ENCODE peak calls at places on chromosomes 3 and 15, in six cellular contexts. Y is K562; T is mucosa of descending colon; L is CD8-positive, alpha-beta T cell; X is BJ; V is dorsolateral prefrontal cortex. R is an unnamed sample.

GRCh38 chr3:127685708-127686511 is 13.2 kb downstream of the ABTB1 start:
- DNase-seq in T (no peak), X (no peak), V (no peak), L (no peak), Y (no peak), R (no peak)

GRCh38 chr3:141929341-141929995 is 53.0 kb downstream of the ATP1B3 start:
- DNase-seq in L (no peak), V (no peak), T (no peak), Y (no peak), X (no peak), R (no peak)

GRCh38 chr3:37506968-37507535 is 332.7 kb upstream of the LRRFIP2 start:
- DNase-seq in V (no peak), Y (no peak), L (no peak), T (no peak), X (no peak), R (no peak)

GRCh38 chr15:99474041-99474906 is 91.5 kb upstream of the MEF2A start:
- DNase-seq in T (no peak), Y (no peak), X (no peak), L (no peak), V (no peak), R (no peak)

GRCh38 chr3:14989943-14990753 is 42.8 kb downstream of the NR2C2 start:
- DNase-seq in L (no peak), V (no peak), X (no peak), Y (no peak), T (no peak), R (no peak)

GRCh38 chr3:113501597-113501996 is 13.4 kb downstream of the SPICE1 start:
- DNase-seq in Y (no peak), L (no peak), X (no peak), T (no peak), V (no peak), R (no peak)

GRCh38 chr3:172749201-172749965 is 1.1 kb upstream of the ECT2 start:
- DNase-seq in T (peak; percentile 18), V (no peak), Y (no peak), X (peak; percentile 93), L (no peak), R (no peak)

GRCh38 chr3:60870396-60870795 is 380.9 kb downstream of the FHIT start:
- DNase-seq in Y (no peak), L (no peak), X (no peak), V (no peak), T (no peak), R (no peak)

GRCh38 chr15:89199734-89200133 is 21.6 kb downstream of the RLBP1 start:
- DNase-seq in X (no peak), T (no peak), L (no peak), Y (no peak), V (no peak), R (no peak)

GRCh38 chr3:12190221-12190807 is 31.6 kb upstream of the TIMP4 start:
- DNase-seq in Y (no peak), X (no peak), L (no peak), T (no peak), V (no peak), R (no peak)

GRCh38 chr15:59168536-59168935 is 38.1 kb upstream of the LDHAL6B start:
- DNase-seq in L (no peak), T (no peak), V (no peak), Y (no peak), X (no peak), R (no peak)

GRCh38 chr3:32686713-32687112 is 1.7 kb downstream of the CNOT10 start:
- DNase-seq in V (no peak), T (no peak), L (no peak), X (no peak), Y (no peak), R (no peak)

GRCh38 chr3:153734777-153735551 is 386.2 kb upstream of the ARHGEF26 start:
- DNase-seq in T (peak; percentile 56), Y (no peak), V (no peak), X (no peak), L (no peak), R (no peak)

GRCh38 chr15:85318048-85318731 is 62.2 kb upstream of the AKAP13 start:
- DNase-seq in Y (no peak), T (peak; percentile 91), X (peak; percentile 89), L (no peak), V (no peak), R (no peak)

GRCh38 chr3:127524300-127524896 is 66.1 kb downstream of the TPRA1 start:
- DNase-seq in X (no peak), L (no peak), Y (no peak), T (no peak), V (peak; percentile 53), R (no peak)

GRCh38 chr3:71582612-71583568 is 638 bp downstream of the FOXP1 start:
- DNase-seq in L (peak; percentile 62), Y (peak; percentile 50), X (no peak), V (peak; percentile 66), T (peak; percentile 89), R (peak; percentile 84)

GRCh38 chr15:89303986-89304385 is 30.6 kb downstream of the POLG start:
- DNase-seq in L (no peak), Y (no peak), T (no peak), X (no peak), V (no peak), R (no peak)

GRCh38 chr3:58254144-58254543 is 16.6 kb downstream of the ABHD6 start:
- DNase-seq in X (no peak), V (no peak), L (no peak), T (peak; percentile 35), Y (no peak), R (no peak)

GRCh38 chr3:187016639-187017345 is 86.5 kb downstream of the ST6GAL1 start:
- DNase-seq in L (no peak), T (no peak), X (no peak), V (no peak), Y (no peak), R (peak; percentile 58)

GRCh38 chr3:89113887-89114840 is 6.7 kb downstream of the EPHA3 start:
- DNase-seq in V (peak; percentile 85), X (no peak), L (no peak), Y (no peak), T (peak; percentile 67), R (no peak)

GRCh38 chr15:84889313-84889990 is 5.0 kb downstream of the SLC28A1 start:
- DNase-seq in L (no peak), Y (no peak), V (no peak), T (no peak), X (no peak), R (no peak)

GRCh38 chr3:132723551-132723950 is 1.3 kb upstream of the NPHP3 start:
- DNase-seq in L (no peak), T (no peak), Y (no peak), V (no peak), X (no peak), R (no peak)

GRCh38 chr3:187989458-187990153 is 164.4 kb upstream of the LPP start:
- DNase-seq in V (no peak), T (no peak), X (no peak), L (no peak), Y (no peak), R (no peak)

GRCh38 chr3:108500728-108501127 is 9.7 kb downstream of the MYH15 start:
- DNase-seq in X (no peak), L (no peak), Y (no peak), T (no peak), V (no peak), R (no peak)

GRCh38 chr15:98927057-98927456 is 80.5 kb downstream of the PGPEP1L start:
- DNase-seq in X (no peak), T (no peak), V (no peak), Y (no peak), L (no peak), R (no peak)

GRCh38 chr15:43920815-43921214 is 94.0 kb downstream of the WDR76 start:
- DNase-seq in Y (no peak), X (no peak), T (no peak), L (no peak), V (no peak), R (no peak)

GRCh38 chr15:43918717-43919116 is 91.9 kb downstream of the WDR76 start:
- DNase-seq in X (no peak), L (no peak), Y (no peak), V (no peak), T (no peak), R (no peak)

GRCh38 chr15:43923553-43923952 is 96.8 kb downstream of the WDR76 start:
- DNase-seq in X (no peak), Y (no peak), L (no peak), V (no peak), T (no peak), R (no peak)

GRCh38 chr15:43922021-43922420 is 95.2 kb downstream of the WDR76 start:
- DNase-seq in T (no peak), V (no peak), Y (no peak), X (no peak), L (no peak), R (no peak)

GRCh38 chr15:43920201-43920600 is 93.4 kb downstream of the WDR76 start:
- DNase-seq in Y (no peak), X (no peak), V (no peak), L (no peak), T (no peak), R (no peak)
- TF ChIP-seq CTCF in Y (no peak), X (no peak), V (no peak), L (no peak), T (no peak), R (no peak)

DNA sequence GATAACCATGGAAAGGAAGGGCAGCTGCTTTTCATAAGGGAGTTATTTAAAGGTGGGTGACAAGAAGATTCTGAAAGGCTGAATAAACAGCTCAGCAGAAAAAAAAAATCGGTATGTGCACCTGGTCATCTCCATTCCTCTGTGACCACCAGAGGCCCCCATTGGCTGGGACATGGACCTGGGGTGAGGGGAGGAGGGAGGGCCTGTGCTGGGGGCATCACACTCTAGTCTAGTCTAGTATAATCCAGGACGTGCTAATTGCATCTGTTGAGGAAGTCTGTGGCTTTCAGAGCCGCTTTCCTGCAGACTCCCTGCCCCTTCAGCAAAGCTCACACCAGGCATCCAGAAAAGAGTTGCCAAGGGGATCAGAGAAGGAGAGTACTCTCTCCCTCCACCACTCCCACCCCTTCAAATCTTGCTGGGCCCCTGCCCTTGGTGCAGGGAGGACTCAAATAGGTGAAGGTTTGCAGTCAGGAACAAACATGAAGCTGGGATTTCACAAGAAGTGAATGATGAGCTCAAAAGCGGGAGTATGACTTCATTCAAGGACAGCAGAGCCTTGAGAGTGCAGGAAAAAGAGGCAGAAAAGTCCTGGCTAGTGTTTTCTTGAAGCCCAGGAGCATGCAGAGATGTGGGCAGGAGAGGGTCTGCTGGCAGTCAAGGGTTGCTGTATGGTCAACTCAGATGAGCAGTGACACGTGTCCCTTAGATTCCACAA is 167.6 kb upstream of the NDN start:
- DNase-seq in T (no peak), Y (no peak), V (no peak), X (no peak), L (no peak), R (no peak)
- TF ChIP-seq CTCF in T (no peak), Y (no peak), V (no peak), X (no peak), L (no peak), R (no peak)

GRCh38 chr15:65836665-65837064 is 32.6 kb upstream of the RAB11A start:
- DNase-seq in T (no peak), V (no peak), L (no peak), X (no peak), Y (no peak), R (no peak)
- TF ChIP-seq CTCF in T (no peak), V (peak; percentile 27), L (peak; percentile 19), X (peak; percentile 7), Y (peak; percentile 40), R (no peak)

DNA sequence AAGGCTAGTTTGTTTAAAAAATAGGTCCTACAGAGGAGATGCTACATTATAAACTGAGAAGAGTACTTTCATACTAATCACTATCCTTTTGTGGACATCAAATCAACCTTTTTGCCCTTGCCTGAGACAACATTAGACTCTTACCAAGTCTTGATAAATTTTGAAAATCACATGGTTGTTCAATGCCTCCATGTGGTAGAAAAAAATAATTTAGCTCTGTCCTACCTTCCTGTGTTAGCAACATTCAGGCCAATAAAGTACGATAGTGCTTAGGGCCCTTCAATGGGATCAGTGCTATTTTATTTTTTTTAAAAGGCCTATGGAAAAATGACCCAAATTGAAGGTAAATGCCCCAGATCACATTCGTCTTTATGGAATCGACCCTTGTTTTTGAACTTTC is 5.0 kb upstream of the UBE2E1 start:
- DNase-seq in T (no peak), X (no peak), L (no peak), V (no peak), Y (no peak), R (no peak)
- TF ChIP-seq CTCF in T (no peak), X (no peak), L (no peak), V (no peak), Y (no peak), R (no peak)